ENCODE peak calls at places on chromosomes 5 and 9, in ten cellular contexts. D, O, F, B, V, J, P, Q, W and K are unnamed samples.

GRCh38 chr5:1057485-1057825 is 48.9 kb downstream of the NKD2 start:
- DNase-seq in D (no peak), O (no peak), F (no peak), B (no peak), V (no peak), J (no peak), P (no peak), Q (peak; percentile 27), W (no peak), K (no peak)

GRCh38 chr9:97880336-97880735 is 27.3 kb downstream of the FOXE1 start:
- DNase-seq in D (no peak), O (no peak), F (no peak), B (no peak), V (no peak), J (no peak), P (no peak), Q (no peak), W (no peak), K (no peak)

GRCh38 chr9:89173072-89173471 is 5.5 kb downstream of the SHC3 start:
- DNase-seq in D (no peak), O (no peak), F (no peak), B (no peak), V (no peak), J (no peak), P (no peak), Q (no peak), W (no peak), K (no peak)

GRCh38 chr9:97398999-97399758 is 12.7 kb upstream of the TDRD7 start:
- DNase-seq in D (peak; percentile 85), O (peak; percentile 78), F (peak; percentile 83), B (no peak), V (peak; percentile 76), J (peak; percentile 73), P (peak; percentile 71), Q (peak; percentile 82), W (peak; percentile 54), K (peak; percentile 77)

GRCh38 chr9:92988215-92988731 is 41.0 kb downstream of the FGD3 start:
- DNase-seq in D (no peak), O (no peak), F (no peak), B (no peak), V (no peak), J (no peak), P (no peak), Q (no peak), W (no peak), K (no peak)

GRCh38 chr9:34139477-34140146 is 13.1 kb upstream of the DCAF12 start:
- DNase-seq in D (peak; percentile 70), O (peak; percentile 54), F (no peak), B (no peak), V (peak; percentile 89), J (peak; percentile 41), P (no peak), Q (peak; percentile 70), W (peak; percentile 53), K (peak; percentile 56)

GRCh38 chr9:135363556-135363955 is 116.0 kb upstream of the PPP1R26 start:
- DNase-seq in D (no peak), O (no peak), F (no peak), B (no peak), V (no peak), J (no peak), P (no peak), Q (no peak), W (no peak), K (no peak)

GRCh38 chr9:133113163-133113927 is 7.7 kb downstream of the RALGDS start:
- DNase-seq in D (no peak), O (no peak), F (no peak), B (no peak), V (peak; percentile 45), J (no peak), P (no peak), Q (no peak), W (no peak), K (no peak)

GRCh38 chr5:126970517-126971017 is 59.8 kb downstream of the MARCHF3 start:
- DNase-seq in D (no peak), O (no peak), F (no peak), B (no peak), V (peak; percentile 86), J (no peak), P (no peak), Q (no peak), W (no peak), K (peak; percentile 15)

DNA sequence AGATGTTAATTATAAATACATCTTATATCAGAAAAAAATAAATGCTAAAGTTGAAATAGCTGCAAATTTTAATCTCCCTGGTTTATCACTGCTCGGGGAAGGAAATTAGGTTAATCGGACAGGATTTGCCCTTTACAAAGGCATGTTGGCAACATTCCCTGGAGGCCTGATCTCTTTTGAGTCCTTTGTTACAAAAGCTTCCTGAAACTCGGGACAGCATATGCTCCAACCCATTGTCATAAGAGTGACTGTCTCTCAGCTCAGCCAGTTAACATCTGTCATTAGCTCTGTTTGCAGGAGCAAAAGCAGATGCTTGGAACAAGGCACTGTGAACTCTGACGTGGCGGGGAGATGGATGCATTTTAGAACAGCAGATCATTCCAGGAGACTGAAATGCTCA is 80.6 kb downstream of the MYO10 start:
- DNase-seq in D (no peak), O (no peak), F (no peak), B (no peak), V (peak; percentile 83), J (no peak), P (no peak), Q (peak; percentile 71), W (no peak), K (no peak)
- TF ChIP-seq MAX in D (no peak), O (no peak), F (no peak), B (no peak), V (no peak), J (no peak), P (no peak), Q (no peak), W (no peak), K (no peak)

GRCh38 chr5:125256296-125256695 is 509.9 kb upstream of the ZNF608 start:
- DNase-seq in D (no peak), O (no peak), F (no peak), B (no peak), V (no peak), J (no peak), P (no peak), Q (no peak), W (no peak), K (no peak)
- TF ChIP-seq CTCF in D (no peak), O (no peak), F (no peak), B (no peak), V (no peak), J (no peak), P (no peak), Q (no peak), W (no peak), K (no peak)

GRCh38 chr5:65867509-65868195 is 58.7 kb upstream of the ERBIN start:
- DNase-seq in D (no peak), O (no peak), F (no peak), B (no peak), V (peak; percentile 75), J (no peak), P (no peak), Q (no peak), W (peak; percentile 58), K (no peak)
- TF ChIP-seq MAX in D (no peak), O (no peak), F (no peak), B (no peak), V (no peak), J (no peak), P (no peak), Q (no peak), W (no peak), K (no peak)

DNA sequence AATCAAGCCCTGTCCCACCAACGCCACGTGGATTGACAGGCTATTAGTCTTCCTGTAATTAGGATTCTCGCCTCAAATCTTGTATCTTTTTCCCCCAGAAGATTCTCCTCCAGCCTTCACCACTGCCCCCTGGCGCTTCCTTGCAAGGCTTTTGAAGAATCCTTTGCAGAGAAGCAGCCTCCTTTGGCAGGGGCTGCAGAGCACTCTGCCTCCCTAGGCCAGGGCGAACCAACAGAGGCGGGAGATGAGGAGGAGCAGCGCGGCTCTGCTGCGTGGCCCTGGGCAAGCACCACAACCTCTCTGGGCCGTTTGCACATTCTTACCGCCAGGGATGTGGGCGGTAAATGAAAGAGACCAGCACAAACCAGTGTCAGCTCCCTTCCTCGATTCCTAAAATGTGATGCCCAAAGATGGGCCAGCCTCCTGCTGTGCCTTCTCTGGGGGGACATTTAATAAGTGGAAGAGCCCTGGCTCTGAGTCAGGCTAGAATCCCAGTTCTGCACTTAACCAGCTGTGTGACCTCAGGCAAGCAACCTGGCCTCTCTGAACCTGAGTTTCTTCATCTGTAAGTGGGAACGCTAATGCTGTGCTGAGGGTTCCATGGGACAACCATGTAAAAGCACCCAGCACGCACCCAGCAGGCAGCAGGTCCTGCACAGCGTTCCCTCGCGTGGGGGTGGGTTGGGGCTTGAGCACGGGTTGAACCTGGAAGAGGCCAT is 128.6 kb downstream of the KCNIP1 start:
- DNase-seq in D (peak; percentile 36), O (peak; percentile 24), F (peak; percentile 61), B (no peak), V (no peak), J (no peak), P (no peak), Q (no peak), W (no peak), K (no peak)
- TF ChIP-seq CTCF in D (peak; percentile 36), O (no peak), F (no peak), B (no peak), V (peak; percentile 1), J (peak; percentile 10), P (peak; percentile 40), Q (no peak), W (no peak), K (no peak)

GRCh38 chr5:69276422-69277174 is 41.9 kb downstream of the CDK7 start:
- DNase-seq in D (peak; percentile 33), O (no peak), F (no peak), B (no peak), V (no peak), J (no peak), P (no peak), Q (no peak), W (peak; percentile 87), K (no peak)
- TF ChIP-seq MAX in D (no peak), O (no peak), F (no peak), B (no peak), V (no peak), J (no peak), P (no peak), Q (no peak), W (no peak), K (no peak)